ENCODE peak calls at places on chromosomes 16 and 17, in four cellular contexts. K is GM13976, I is right lobe of liver, N is transverse colon. Y is an unnamed sample.

GRCh38 chr16:84663433-84664101 is 15.3 kb downstream of the KLHL36 start:
- DNase-seq in K (peak), I (no peak), N (no peak), Y (no peak)

GRCh38 chr16:79810449-79811189 is 210.1 kb upstream of the MAF start:
- DNase-seq in K (no peak), I (no peak), N (no peak), Y (no peak)

GRCh38 chr17:21573961-21574610 is 118.2 kb upstream of the KCNJ18 start:
- DNase-seq in K (no peak), I (no peak), N (peak), Y (no peak)

GRCh38 chr17:42521036-42521435 is 15.0 kb upstream of the NAGLU start:
- DNase-seq in K (no peak), I (no peak), N (no peak), Y (peak)

GRCh38 chr16:12450381-12450780 is 353.3 kb downstream of the CPPED1 start:
- DNase-seq in K (no peak), I (no peak), N (no peak), Y (peak)

GRCh38 chr17:27327397-27327796 is 33.5 kb downstream of the WSB1 start:
- DNase-seq in K (no peak), I (no peak), N (no peak), Y (no peak)

GRCh38 chr17:38430822-38431221 is 2.6 kb downstream of the ARHGAP23 start:
- DNase-seq in K (no peak), I (peak), N (no peak), Y (no peak)

GRCh38 chr17:72502111-72502939 is 381.5 kb downstream of the SOX9 start:
- DNase-seq in K (no peak), I (no peak), N (peak), Y (no peak)

GRCh38 chr17:63437287-63438091 is 8.6 kb downstream of the CYB561 start:
- DNase-seq in K (no peak), I (no peak), N (no peak), Y (peak)

GRCh38 chr16:84404936-84405640 is 36.8 kb downstream of the ATP2C2 start:
- DNase-seq in K (no peak), I (no peak), N (no peak), Y (peak)

GRCh38 chr17:14201087-14201486 is 35.6 kb downstream of the CDRT15 start:
- DNase-seq in K (no peak), I (no peak), N (peak), Y (no peak)

GRCh38 chr17:38449364-38449763 is 21.1 kb downstream of the ARHGAP23 start:
- DNase-seq in K (no peak), I (peak), N (no peak), Y (no peak)

GRCh38 chr17:49013311-49014205 is 16.4 kb downstream of the IGF2BP1 start:
- DNase-seq in K (no peak), I (no peak), N (no peak), Y (peak)

DNA sequence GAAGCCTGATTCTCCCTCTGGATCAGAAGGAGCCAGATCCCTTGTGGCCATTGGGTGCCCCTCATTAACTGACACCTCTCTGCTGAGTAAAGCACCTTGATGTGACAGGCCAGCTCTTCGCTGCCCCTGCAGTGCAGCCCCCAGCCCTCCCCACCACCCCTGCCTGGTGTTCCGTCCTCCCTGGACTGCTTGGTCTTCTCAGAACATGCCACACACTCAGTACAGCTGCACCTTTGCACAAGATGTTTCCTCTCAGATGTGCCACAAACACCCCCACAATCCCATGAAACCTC is 20.2 kb downstream of the GOSR2 start:
- DNase-seq in K (no peak), I (no peak), N (no peak), Y (no peak)
- TF ChIP-seq CTCF in K (no peak), I (no peak), N (no peak), Y (no peak)

DNA sequence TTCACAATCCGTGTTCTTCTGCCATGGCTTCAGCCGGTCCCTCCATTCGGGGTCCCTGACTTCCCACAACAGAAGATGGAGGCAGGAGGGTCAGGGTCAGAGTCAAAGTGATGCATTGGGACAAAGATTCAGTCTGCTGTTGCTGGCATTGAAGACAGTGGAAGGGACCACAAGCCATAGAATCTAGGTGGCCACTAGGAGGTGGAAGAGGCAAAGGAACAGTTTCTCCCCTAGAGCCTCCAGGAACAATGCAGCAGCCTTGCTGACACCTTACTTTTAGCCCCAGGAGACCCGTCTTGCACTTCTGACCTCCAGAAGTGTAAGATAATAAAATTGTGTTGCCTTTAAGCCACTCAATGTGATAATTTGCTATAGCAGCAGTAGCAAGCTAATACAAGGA is 55.9 kb downstream of the MFSD11 start:
- DNase-seq in K (peak), I (no peak), N (no peak), Y (no peak)
- TF ChIP-seq CTCF in K (peak), I (peak), N (no peak), Y (peak)

GRCh38 chr17:55825213-55825612 is 74.4 kb downstream of the PCTP start:
- DNase-seq in K (no peak), I (no peak), N (no peak), Y (no peak)
- TF ChIP-seq CTCF in K (no peak), I (peak), N (peak), Y (peak)

GRCh38 chr16:20740007-20740883 is 1.4 kb downstream of the THUMPD1 start:
- DNase-seq in K (no peak), I (no peak), N (no peak), Y (no peak)
- TF ChIP-seq CTCF in K (peak), I (peak), N (peak), Y (peak)

GRCh38 chr17:70310251-70310672 is 140.9 kb downstream of the KCNJ2 start:
- DNase-seq in K (no peak), I (no peak), N (no peak), Y (no peak)
- TF ChIP-seq CTCF in K (no peak), I (no peak), N (no peak), Y (no peak)

DNA sequence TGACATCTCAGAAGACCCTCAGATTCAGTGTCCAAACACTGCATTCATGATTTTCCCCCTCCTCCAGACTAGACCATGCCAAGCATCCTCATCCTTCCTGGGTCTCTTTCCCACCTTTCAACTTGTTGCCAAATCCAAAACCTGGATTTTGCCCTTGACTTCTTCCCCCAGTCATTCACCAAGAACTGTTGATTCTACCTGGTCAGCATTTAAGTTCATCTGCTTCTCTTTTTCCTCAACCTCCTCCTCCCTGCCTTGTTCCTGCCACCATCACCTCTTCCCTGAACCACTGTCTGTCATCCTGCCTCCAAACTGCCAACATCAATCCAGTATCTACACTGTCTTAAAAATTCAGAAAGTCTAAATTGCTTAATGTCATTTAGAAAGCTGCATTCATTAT is 20.9 kb downstream of the CHST4 start:
- DNase-seq in K (no peak), I (no peak), N (no peak), Y (no peak)
- TF ChIP-seq CTCF in K (no peak), I (no peak), N (no peak), Y (no peak)

GRCh38 chr17:50426814-50427787 is 1.1 kb downstream of the ACSF2 start:
- DNase-seq in K (peak), I (no peak), N (peak), Y (no peak)
- TF ChIP-seq CTCF in K (peak), I (no peak), N (peak), Y (peak)

DNA sequence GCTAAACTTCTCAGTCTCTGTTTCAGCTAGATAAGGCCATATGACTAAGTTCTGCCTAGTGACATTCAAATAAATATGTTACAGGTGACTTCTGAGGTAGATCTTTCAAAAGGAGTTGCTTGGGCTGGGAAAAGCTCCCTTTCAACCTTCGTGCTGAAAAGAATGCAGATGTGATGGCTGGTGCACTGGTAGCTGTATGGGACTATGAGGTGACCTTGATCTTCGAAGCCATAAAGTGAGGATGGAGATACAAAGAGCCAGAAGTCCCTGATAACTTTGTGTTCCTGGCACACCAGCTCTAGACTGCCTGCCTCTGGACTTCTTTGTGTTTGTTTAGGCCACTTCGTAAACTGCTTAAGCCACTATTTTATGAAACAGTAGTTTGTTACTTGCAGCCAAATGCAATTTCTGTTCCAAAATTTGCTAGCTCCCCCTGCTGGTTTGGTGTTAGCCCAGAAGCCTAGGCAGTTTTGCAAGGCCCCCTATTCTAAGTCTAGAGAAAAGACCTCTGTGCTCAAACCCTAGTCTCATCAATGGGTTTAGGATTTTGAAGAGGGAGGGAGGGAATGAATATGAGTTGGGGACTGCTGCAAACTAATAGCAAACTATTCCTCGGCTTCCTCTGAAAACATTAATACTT is 23.3 kb upstream of the ERCC4 start:
- DNase-seq in K (no peak), I (no peak), N (no peak), Y (no peak)
- TF ChIP-seq CTCF in K (no peak), I (no peak), N (no peak), Y (peak)

GRCh38 chr17:47896672-47897490 is 845 bp downstream of the SP2 start:
- DNase-seq in K (no peak), I (no peak), N (no peak), Y (no peak)

GRCh38 chr17:47897561-47897960 is 1.5 kb downstream of the SP2 start:
- DNase-seq in K (no peak), I (no peak), N (no peak), Y (no peak)

GRCh38 chr17:47895254-47895855 is 681 bp upstream of the SP2 start:
- DNase-seq in K (no peak), I (no peak), N (peak), Y (no peak)

GRCh38 chr17:47894498-47895253 is 1.4 kb upstream of the SP2 start:
- DNase-seq in K (no peak), I (no peak), N (no peak), Y (no peak)

DNA sequence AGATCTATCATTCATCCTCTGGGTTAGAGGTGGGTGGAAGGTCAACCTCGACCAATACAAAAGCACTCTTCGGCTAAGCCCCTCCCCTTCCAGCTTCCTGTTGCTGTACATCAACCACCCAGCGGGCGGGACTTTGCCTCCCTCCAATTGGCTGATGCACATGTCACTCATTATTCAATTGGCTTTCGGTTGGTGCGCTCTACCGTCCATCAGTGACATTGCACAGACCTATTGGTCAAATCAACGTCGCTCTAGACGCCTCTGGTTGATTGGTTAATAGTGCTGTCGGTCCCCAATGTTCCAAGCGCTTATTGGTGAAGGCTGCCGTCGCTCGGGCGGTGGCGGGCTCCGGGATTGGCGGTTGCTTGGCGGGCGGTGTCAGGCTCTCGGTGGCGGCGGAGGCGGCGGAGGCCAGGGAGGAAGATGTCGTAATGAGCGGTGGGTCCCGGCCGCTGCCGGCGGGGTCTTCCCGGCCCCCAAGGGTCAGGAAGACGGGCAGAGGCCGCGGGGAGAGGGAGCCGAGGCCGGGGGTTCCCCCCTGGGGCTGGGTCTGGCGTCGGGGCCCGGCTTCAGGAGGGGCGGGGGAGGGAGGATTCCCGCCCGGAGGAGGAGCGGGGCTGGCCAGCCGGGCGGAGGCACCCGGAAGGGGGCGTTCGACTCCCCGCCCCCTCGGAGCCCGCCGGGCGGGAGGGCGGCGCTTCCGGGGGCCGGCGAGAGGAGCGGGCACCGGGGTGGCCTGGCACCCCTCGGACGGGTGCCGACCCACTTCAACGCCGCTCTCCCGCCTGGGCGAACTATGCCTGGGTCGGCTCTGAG is at the start of gene SP2:
- DNase-seq in K (peak), I (peak), N (peak), Y (peak)
- TF ChIP-seq CTCF in K (no peak), I (peak), N (peak), Y (peak)